ENCODE peak calls at places on chromosomes 11 and 22, in five cellular contexts. X, Z, J, K and O are unnamed samples.

GRCh38 chr11:85809881-85810280 is 1.1 kb downstream of the SYTL2 start:
- DNase-seq in X (no peak), Z (peak), J (no peak), K (no peak), O (no peak)

GRCh38 chr22:30041475-30041874 is 38.8 kb upstream of the HORMAD2 start:
- DNase-seq in X (no peak), Z (no peak), J (no peak), K (peak), O (no peak)

GRCh38 chr11:47924184-47924671 is 56.1 kb upstream of the PTPRJ start:
- DNase-seq in X (no peak), Z (no peak), J (peak), K (no peak), O (peak)

GRCh38 chr22:43895986-43896645 is 4.3 kb upstream of the PNPLA5 start:
- DNase-seq in X (no peak), Z (peak), J (no peak), K (no peak), O (no peak)

GRCh38 chr11:125264091-125265022 is 99.8 kb downstream of the PKNOX2 start:
- DNase-seq in X (no peak), Z (peak), J (no peak), K (no peak), O (no peak)

GRCh38 chr22:19079691-19080090 is 42.5 kb downstream of the DGCR2 start:
- DNase-seq in X (no peak), Z (no peak), J (no peak), K (peak), O (no peak)

GRCh38 chr11:80371931-80372330 is 931.1 kb upstream of the TENM4 start:
- DNase-seq in X (no peak), Z (no peak), J (no peak), K (no peak), O (no peak)

GRCh38 chr22:24763872-24764485 is 10.5 kb downstream of the PIWIL3 start:
- DNase-seq in X (no peak), Z (no peak), J (no peak), K (no peak), O (no peak)

GRCh38 chr11:75319035-75319877 is 32.2 kb downstream of the ARRB1 start:
- DNase-seq in X (no peak), Z (no peak), J (peak), K (no peak), O (peak)

GRCh38 chr11:130449246-130449990 is 973 bp downstream of the ADAMTS15 start:
- DNase-seq in X (no peak), Z (peak), J (peak), K (no peak), O (no peak)

GRCh38 chr11:104443387-104443786 is 279.4 kb upstream of the PDGFD start:
- DNase-seq in X (peak), Z (no peak), J (peak), K (no peak), O (no peak)

GRCh38 chr22:30837531-30837930 is 131.0 kb downstream of the MORC2 start:
- DNase-seq in X (no peak), Z (no peak), J (no peak), K (no peak), O (no peak)

GRCh38 chr22:35368386-35368785 is 12.5 kb upstream of the HMOX1 start:
- DNase-seq in X (no peak), Z (no peak), J (no peak), K (no peak), O (no peak)

DNA sequence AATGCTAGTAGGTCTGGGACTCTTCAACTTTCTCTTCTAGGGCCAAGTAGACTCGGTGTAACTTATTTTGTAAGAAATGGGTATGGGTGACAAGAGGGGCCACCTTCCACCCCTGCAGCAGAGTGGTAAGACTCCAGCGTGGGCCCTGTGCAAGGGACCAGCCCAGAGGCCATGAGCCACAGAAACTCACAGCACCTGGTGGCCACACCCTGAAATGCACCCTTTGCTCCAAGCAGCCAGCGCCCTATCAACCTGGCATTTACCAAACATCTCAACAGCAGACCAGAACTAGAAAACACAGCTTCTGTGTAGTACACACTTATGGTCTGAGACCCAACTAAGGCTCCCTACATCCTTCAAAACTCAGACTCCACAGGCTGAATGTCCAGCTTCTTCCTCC is 5.7 kb downstream of the CDCA5 start:
- DNase-seq in X (peak), Z (peak), J (peak), K (no peak), O (peak)
- TF ChIP-seq CTCF in X (peak), Z (peak), J (peak), K (peak), O (peak)

DNA sequence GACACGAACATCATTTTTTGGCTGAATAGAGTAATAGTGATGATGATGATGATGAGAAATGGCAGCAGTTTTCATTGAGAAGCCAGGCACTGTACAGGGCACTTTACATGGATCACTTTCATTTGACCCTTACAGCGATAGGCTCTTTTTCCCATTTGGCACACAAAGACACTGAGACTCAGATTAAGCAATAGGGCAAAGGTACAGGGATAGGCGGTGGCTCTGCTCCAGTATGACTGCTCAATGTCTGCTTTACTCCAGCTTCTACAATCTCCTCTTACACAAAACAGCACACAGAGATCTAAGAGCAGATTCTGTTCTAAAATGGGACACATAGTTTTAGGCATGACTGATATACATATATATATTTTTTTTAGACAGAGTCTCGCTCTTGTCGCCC is 40.6 kb downstream of the MPPED2 start:
- DNase-seq in X (no peak), Z (no peak), J (no peak), K (no peak), O (no peak)
- H3K4me3 ChIP-seq in X (no peak), Z (no peak), J (no peak), K (no peak), O (no peak)

GRCh38 chr11:115920087-115920461 is 415.9 kb upstream of the CADM1 start:
- DNase-seq in X (no peak), Z (no peak), J (no peak), K (no peak), O (no peak)
- TF ChIP-seq CTCF in X (no peak), Z (no peak), J (no peak), K (no peak), O (no peak)

DNA sequence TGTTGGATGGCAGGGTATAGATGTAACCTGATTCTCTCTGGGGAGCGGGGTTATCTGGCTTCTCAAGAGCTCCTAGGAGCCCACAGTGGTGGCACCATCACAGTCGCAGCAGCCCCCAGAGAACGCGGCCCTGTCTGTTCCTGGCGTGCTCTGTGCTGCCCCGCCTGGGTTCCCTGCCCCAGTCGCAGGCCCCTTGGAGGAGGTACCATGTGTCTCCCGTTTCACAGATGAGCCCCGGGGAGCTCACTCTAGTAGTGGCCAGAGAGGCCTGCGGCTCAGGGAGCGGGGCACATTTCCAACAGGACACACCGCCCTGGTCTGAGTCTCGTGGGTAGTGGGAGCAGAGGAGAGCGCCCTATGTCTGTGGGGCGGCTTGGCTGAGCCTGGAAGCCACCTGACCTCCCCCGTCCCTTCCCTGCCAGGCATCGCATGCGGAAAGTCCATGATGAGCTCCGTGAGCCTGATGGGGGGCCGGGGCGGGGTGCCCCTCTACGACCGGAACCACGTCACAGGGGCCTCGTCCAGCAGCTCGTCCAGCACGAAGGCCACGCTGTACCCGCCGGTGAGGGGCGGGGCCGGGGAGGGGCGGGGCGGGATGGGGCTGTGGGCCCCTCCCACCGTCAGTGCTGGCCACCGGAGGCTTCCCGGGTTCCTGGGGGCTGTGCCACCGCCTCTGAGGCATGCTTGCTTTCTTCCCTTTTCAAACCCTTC is 21.0 kb upstream of the PPP6R3 start:
- DNase-seq in X (no peak), Z (peak), J (no peak), K (no peak), O (no peak)
- H3K4me3 ChIP-seq in X (no peak), Z (no peak), J (no peak), K (no peak), O (no peak)

GRCh38 chr11:81963018-81963417 is 770.6 kb downstream of the FAM181B start:
- DNase-seq in X (peak), Z (no peak), J (peak), K (no peak), O (peak)
- TF ChIP-seq CTCF in X (no peak), Z (peak), J (no peak), K (no peak), O (peak)

GRCh38 chr11:6410695-6411430 is 8.0 kb downstream of the APBB1 start:
- DNase-seq in X (no peak), Z (no peak), J (no peak), K (no peak), O (no peak)

GRCh38 chr11:6418199-6418957 is 516 bp downstream of the APBB1 start:
- DNase-seq in X (peak), Z (peak), J (no peak), K (no peak), O (no peak)

GRCh38 chr11:6413791-6414231 is 5.1 kb downstream of the APBB1 start:
- DNase-seq in X (no peak), Z (no peak), J (no peak), K (no peak), O (no peak)

GRCh38 chr11:6411594-6412031 is 7.3 kb downstream of the APBB1 start:
- DNase-seq in X (no peak), Z (no peak), J (no peak), K (no peak), O (no peak)

DNA sequence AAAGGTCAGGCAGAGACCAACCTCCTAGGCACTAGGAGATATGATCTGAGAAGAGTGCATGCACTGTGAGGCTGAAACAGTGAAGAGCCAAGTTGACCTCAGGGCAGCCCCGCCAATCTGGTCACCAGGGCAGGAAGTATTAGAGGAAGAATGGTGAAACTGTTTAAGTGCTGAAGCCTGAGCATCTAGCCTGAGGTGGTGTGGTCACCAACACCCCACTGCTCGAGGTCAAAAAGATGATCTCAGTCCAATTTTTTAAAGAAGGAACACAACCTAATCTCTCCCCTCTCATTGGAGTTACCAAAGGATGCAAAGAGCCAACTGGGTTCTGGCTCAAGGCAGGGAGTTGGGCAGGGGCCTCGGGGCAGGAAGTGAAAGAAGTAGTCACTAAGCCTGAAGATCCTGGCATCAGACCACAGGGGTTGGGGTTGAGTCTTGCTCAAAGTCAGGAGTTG is 4.0 kb downstream of the APBB1 start:
- DNase-seq in X (peak), Z (no peak), J (no peak), K (no peak), O (no peak)
- H3K4me3 ChIP-seq in X (no peak), Z (no peak), J (no peak), K (no peak), O (no peak)